ENCODE peak calls at places on chromosomes 16 and 17, in ten cellular contexts. One of them, this sample, is unnamed.

GRCh38 chr17:44830359-44831269 is 527 bp upstream of the GJC1 start:
- DNase-seq in cardiac muscle cell: peak
- DNase-seq in psoas muscle: no peak
- DNase-seq in thoracic aorta: no peak
- DNase-seq in H9: peak
- DNase-seq in fibroblast of lung: peak
- DNase-seq in astrocyte of the spinal cord: peak
- DNase-seq in uterus: peak
- DNase-seq in brain microvascular endothelial cell: no peak
- DNase-seq in fibroblast of pulmonary artery: peak
- DNase-seq in this sample: peak

GRCh38 chr16:49340466-49340865 is 33.1 kb upstream of the C16orf78 start:
- DNase-seq in cardiac muscle cell: no peak
- DNase-seq in psoas muscle: no peak
- DNase-seq in thoracic aorta: no peak
- DNase-seq in H9: no peak
- DNase-seq in fibroblast of lung: no peak
- DNase-seq in astrocyte of the spinal cord: no peak
- DNase-seq in uterus: no peak
- DNase-seq in brain microvascular endothelial cell: no peak
- DNase-seq in fibroblast of pulmonary artery: no peak
- DNase-seq in this sample: no peak

GRCh38 chr17:68352041-68352440 is 60.7 kb downstream of the ARSG start:
- DNase-seq in cardiac muscle cell: no peak
- DNase-seq in psoas muscle: no peak
- DNase-seq in thoracic aorta: no peak
- DNase-seq in H9: no peak
- DNase-seq in fibroblast of lung: no peak
- DNase-seq in astrocyte of the spinal cord: no peak
- DNase-seq in uterus: no peak
- DNase-seq in brain microvascular endothelial cell: no peak
- DNase-seq in fibroblast of pulmonary artery: no peak
- DNase-seq in this sample: no peak

GRCh38 chr16:49352923-49353322 is 20.7 kb upstream of the C16orf78 start:
- DNase-seq in cardiac muscle cell: peak
- DNase-seq in psoas muscle: no peak
- DNase-seq in thoracic aorta: no peak
- DNase-seq in H9: peak
- DNase-seq in fibroblast of lung: no peak
- DNase-seq in astrocyte of the spinal cord: no peak
- DNase-seq in uterus: no peak
- DNase-seq in brain microvascular endothelial cell: no peak
- DNase-seq in fibroblast of pulmonary artery: no peak
- DNase-seq in this sample: no peak

GRCh38 chr17:48143629-48144028 is 36.1 kb downstream of the SNX11 start:
- DNase-seq in cardiac muscle cell: no peak
- DNase-seq in psoas muscle: no peak
- DNase-seq in thoracic aorta: no peak
- DNase-seq in H9: no peak
- DNase-seq in fibroblast of lung: no peak
- DNase-seq in astrocyte of the spinal cord: no peak
- DNase-seq in uterus: no peak
- DNase-seq in brain microvascular endothelial cell: no peak
- DNase-seq in fibroblast of pulmonary artery: no peak
- DNase-seq in this sample: no peak

GRCh38 chr16:27374794-27375499 is 27.0 kb upstream of the IL21R start:
- DNase-seq in cardiac muscle cell: peak
- DNase-seq in psoas muscle: peak
- DNase-seq in thoracic aorta: peak
- DNase-seq in H9: peak
- DNase-seq in fibroblast of lung: peak
- DNase-seq in astrocyte of the spinal cord: peak
- DNase-seq in uterus: peak
- DNase-seq in brain microvascular endothelial cell: peak
- DNase-seq in fibroblast of pulmonary artery: peak
- DNase-seq in this sample: no peak

GRCh38 chr17:81187586-81188490 is 21.8 kb upstream of the AATK start:
- DNase-seq in cardiac muscle cell: no peak
- DNase-seq in psoas muscle: no peak
- DNase-seq in thoracic aorta: no peak
- DNase-seq in H9: no peak
- DNase-seq in fibroblast of lung: no peak
- DNase-seq in astrocyte of the spinal cord: no peak
- DNase-seq in uterus: no peak
- DNase-seq in brain microvascular endothelial cell: no peak
- DNase-seq in fibroblast of pulmonary artery: no peak
- DNase-seq in this sample: no peak

GRCh38 chr16:70158261-70158939 is 15.2 kb upstream of the CLEC18C start:
- DNase-seq in cardiac muscle cell: no peak
- DNase-seq in psoas muscle: no peak
- DNase-seq in thoracic aorta: no peak
- DNase-seq in H9: peak
- DNase-seq in fibroblast of lung: no peak
- DNase-seq in astrocyte of the spinal cord: no peak
- DNase-seq in uterus: no peak
- DNase-seq in brain microvascular endothelial cell: no peak
- DNase-seq in fibroblast of pulmonary artery: no peak
- DNase-seq in this sample: no peak

GRCh38 chr17:7220593-7221280 is 999 bp downstream of the ACADVL start:
- DNase-seq in cardiac muscle cell: peak
- DNase-seq in psoas muscle: peak
- DNase-seq in thoracic aorta: no peak
- DNase-seq in H9: peak
- DNase-seq in fibroblast of lung: peak
- DNase-seq in astrocyte of the spinal cord: peak
- DNase-seq in uterus: no peak
- DNase-seq in brain microvascular endothelial cell: peak
- DNase-seq in fibroblast of pulmonary artery: peak
- DNase-seq in this sample: peak

GRCh38 chr16:57041182-57042156 is 50.9 kb upstream of the CPNE2 start:
- DNase-seq in cardiac muscle cell: no peak
- DNase-seq in psoas muscle: no peak
- DNase-seq in thoracic aorta: no peak
- DNase-seq in H9: no peak
- DNase-seq in fibroblast of lung: peak
- DNase-seq in astrocyte of the spinal cord: no peak
- DNase-seq in uterus: no peak
- DNase-seq in brain microvascular endothelial cell: no peak
- DNase-seq in fibroblast of pulmonary artery: no peak
- DNase-seq in this sample: peak

GRCh38 chr17:21286066-21286770 is 1.7 kb downstream of the MAP2K3 start:
- DNase-seq in cardiac muscle cell: peak
- DNase-seq in psoas muscle: peak
- DNase-seq in thoracic aorta: peak
- DNase-seq in H9: no peak
- DNase-seq in fibroblast of lung: peak
- DNase-seq in astrocyte of the spinal cord: peak
- DNase-seq in uterus: peak
- DNase-seq in brain microvascular endothelial cell: peak
- DNase-seq in fibroblast of pulmonary artery: peak
- DNase-seq in this sample: no peak

GRCh38 chr17:21284319-21285163 is at the start of gene MAP2K3:
- DNase-seq in cardiac muscle cell: peak
- DNase-seq in psoas muscle: peak
- DNase-seq in thoracic aorta: peak
- DNase-seq in H9: peak
- DNase-seq in fibroblast of lung: peak
- DNase-seq in astrocyte of the spinal cord: peak
- DNase-seq in uterus: peak
- DNase-seq in brain microvascular endothelial cell: peak
- DNase-seq in fibroblast of pulmonary artery: peak
- DNase-seq in this sample: peak

GRCh38 chr17:21283482-21284318 is 811 bp upstream of the MAP2K3 start:
- DNase-seq in cardiac muscle cell: peak
- DNase-seq in psoas muscle: no peak
- DNase-seq in thoracic aorta: no peak
- DNase-seq in H9: no peak
- DNase-seq in fibroblast of lung: peak
- DNase-seq in astrocyte of the spinal cord: no peak
- DNase-seq in uterus: no peak
- DNase-seq in brain microvascular endothelial cell: peak
- DNase-seq in fibroblast of pulmonary artery: no peak
- DNase-seq in this sample: no peak

GRCh38 chr17:21286771-21287702 is 2.5 kb downstream of the MAP2K3 start:
- DNase-seq in cardiac muscle cell: no peak
- DNase-seq in psoas muscle: no peak
- DNase-seq in thoracic aorta: no peak
- DNase-seq in H9: no peak
- DNase-seq in fibroblast of lung: no peak
- DNase-seq in astrocyte of the spinal cord: no peak
- DNase-seq in uterus: no peak
- DNase-seq in brain microvascular endothelial cell: no peak
- DNase-seq in fibroblast of pulmonary artery: no peak
- DNase-seq in this sample: peak

GRCh38 chr17:21285164-21286065 is 904 bp downstream of the MAP2K3 start:
- DNase-seq in cardiac muscle cell: peak
- DNase-seq in psoas muscle: no peak
- DNase-seq in thoracic aorta: no peak
- DNase-seq in H9: no peak
- DNase-seq in fibroblast of lung: peak
- DNase-seq in astrocyte of the spinal cord: no peak
- DNase-seq in uterus: no peak
- DNase-seq in brain microvascular endothelial cell: no peak
- DNase-seq in fibroblast of pulmonary artery: peak
- DNase-seq in this sample: no peak
- TF ChIP-seq CTCF in cardiac muscle cell: no peak
- TF ChIP-seq CTCF in psoas muscle: no peak
- TF ChIP-seq CTCF in thoracic aorta: no peak
- TF ChIP-seq CTCF in H9: no peak
- TF ChIP-seq CTCF in fibroblast of lung: no peak
- TF ChIP-seq CTCF in astrocyte of the spinal cord: no peak
- TF ChIP-seq CTCF in uterus: no peak
- TF ChIP-seq CTCF in brain microvascular endothelial cell: peak
- TF ChIP-seq CTCF in fibroblast of pulmonary artery: peak
- TF ChIP-seq CTCF in this sample: no peak

GRCh38 chr17:40363480-40363838 is 1.1 kb downstream of the GJD3 start:
- DNase-seq in cardiac muscle cell: peak
- DNase-seq in psoas muscle: no peak
- DNase-seq in thoracic aorta: no peak
- DNase-seq in H9: no peak
- DNase-seq in fibroblast of lung: no peak
- DNase-seq in astrocyte of the spinal cord: peak
- DNase-seq in uterus: no peak
- DNase-seq in brain microvascular endothelial cell: no peak
- DNase-seq in fibroblast of pulmonary artery: no peak
- DNase-seq in this sample: no peak

GRCh38 chr17:40361925-40362695 is 2.4 kb downstream of the GJD3 start:
- DNase-seq in cardiac muscle cell: no peak
- DNase-seq in psoas muscle: no peak
- DNase-seq in thoracic aorta: no peak
- DNase-seq in H9: no peak
- DNase-seq in fibroblast of lung: no peak
- DNase-seq in astrocyte of the spinal cord: no peak
- DNase-seq in uterus: no peak
- DNase-seq in brain microvascular endothelial cell: no peak
- DNase-seq in fibroblast of pulmonary artery: no peak
- DNase-seq in this sample: no peak

GRCh38 chr17:40364121-40364861 is at the start of gene GJD3:
- DNase-seq in cardiac muscle cell: peak
- DNase-seq in psoas muscle: no peak
- DNase-seq in thoracic aorta: no peak
- DNase-seq in H9: peak
- DNase-seq in fibroblast of lung: peak
- DNase-seq in astrocyte of the spinal cord: no peak
- DNase-seq in uterus: no peak
- DNase-seq in brain microvascular endothelial cell: no peak
- DNase-seq in fibroblast of pulmonary artery: no peak
- DNase-seq in this sample: no peak

GRCh38 chr17:40361063-40361924 is 3.2 kb downstream of the GJD3 start:
- DNase-seq in cardiac muscle cell: no peak
- DNase-seq in psoas muscle: peak
- DNase-seq in thoracic aorta: no peak
- DNase-seq in H9: no peak
- DNase-seq in fibroblast of lung: no peak
- DNase-seq in astrocyte of the spinal cord: no peak
- DNase-seq in uterus: no peak
- DNase-seq in brain microvascular endothelial cell: no peak
- DNase-seq in fibroblast of pulmonary artery: no peak
- DNase-seq in this sample: no peak

DNA sequence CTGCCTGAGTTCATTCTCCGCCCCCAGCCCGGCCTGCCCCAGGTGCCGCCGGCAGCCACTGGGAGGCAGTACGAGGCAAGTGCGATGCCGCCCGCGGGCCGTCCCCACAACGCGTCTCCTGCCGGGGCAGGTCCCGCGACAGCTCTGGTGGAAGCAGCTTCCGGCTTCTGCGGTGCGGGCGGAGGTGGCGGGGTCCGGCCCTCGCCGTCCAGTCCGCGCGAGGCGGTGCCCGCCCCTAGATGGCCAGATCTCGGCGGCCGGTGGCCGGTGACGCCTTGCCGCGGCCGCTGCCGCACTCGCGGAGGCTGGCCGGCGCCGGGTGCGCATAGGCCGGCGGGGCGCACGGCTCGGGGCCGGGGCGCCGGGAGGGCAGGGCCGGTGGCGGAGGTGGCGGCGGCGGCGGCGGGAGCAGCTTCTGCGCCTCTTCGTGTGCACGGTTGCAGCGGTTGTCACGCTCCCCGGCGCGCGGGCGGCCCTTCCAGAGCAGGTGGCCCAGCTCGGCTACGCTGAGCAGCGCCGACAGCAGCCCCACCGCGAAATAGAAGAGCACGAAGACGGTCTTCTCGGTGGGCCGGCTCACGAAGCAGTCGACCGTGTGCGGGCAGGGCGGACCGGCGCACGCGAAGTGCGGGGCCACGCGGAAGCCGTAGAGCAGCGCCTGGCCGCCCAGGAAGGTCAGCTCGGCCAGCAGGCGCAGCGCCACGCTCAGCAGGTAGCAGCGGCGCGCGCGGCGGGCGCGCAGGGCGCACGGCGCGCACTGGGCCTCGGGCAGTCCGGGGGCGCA is 1.6 kb downstream of the GJD3 start:
- DNase-seq in cardiac muscle cell: peak
- DNase-seq in psoas muscle: peak
- DNase-seq in thoracic aorta: no peak
- DNase-seq in H9: peak
- DNase-seq in fibroblast of lung: peak
- DNase-seq in astrocyte of the spinal cord: peak
- DNase-seq in uterus: peak
- DNase-seq in brain microvascular endothelial cell: peak
- DNase-seq in fibroblast of pulmonary artery: peak
- DNase-seq in this sample: peak
- TF ChIP-seq CTCF in cardiac muscle cell: peak
- TF ChIP-seq CTCF in psoas muscle: peak
- TF ChIP-seq CTCF in thoracic aorta: peak
- TF ChIP-seq CTCF in H9: peak
- TF ChIP-seq CTCF in fibroblast of lung: peak
- TF ChIP-seq CTCF in astrocyte of the spinal cord: peak
- TF ChIP-seq CTCF in uterus: peak
- TF ChIP-seq CTCF in brain microvascular endothelial cell: peak
- TF ChIP-seq CTCF in fibroblast of pulmonary artery: peak
- TF ChIP-seq CTCF in this sample: no peak

GRCh38 chr17:39672522-39673334 is 4.5 kb downstream of the PNMT start:
- DNase-seq in cardiac muscle cell: no peak
- DNase-seq in psoas muscle: peak
- DNase-seq in thoracic aorta: no peak
- DNase-seq in H9: no peak
- DNase-seq in fibroblast of lung: no peak
- DNase-seq in astrocyte of the spinal cord: no peak
- DNase-seq in uterus: no peak
- DNase-seq in brain microvascular endothelial cell: no peak
- DNase-seq in fibroblast of pulmonary artery: no peak
- DNase-seq in this sample: no peak
- TF ChIP-seq CTCF in cardiac muscle cell: no peak
- TF ChIP-seq CTCF in psoas muscle: no peak
- TF ChIP-seq CTCF in thoracic aorta: no peak
- TF ChIP-seq CTCF in H9: no peak
- TF ChIP-seq CTCF in fibroblast of lung: no peak
- TF ChIP-seq CTCF in astrocyte of the spinal cord: peak
- TF ChIP-seq CTCF in uterus: no peak
- TF ChIP-seq CTCF in brain microvascular endothelial cell: no peak
- TF ChIP-seq CTCF in fibroblast of pulmonary artery: no peak
- TF ChIP-seq CTCF in this sample: no peak

GRCh38 chr16:8589293-8590160 is 784 bp downstream of the TMEM114 start:
- DNase-seq in cardiac muscle cell: no peak
- DNase-seq in psoas muscle: no peak
- DNase-seq in thoracic aorta: no peak
- DNase-seq in H9: peak
- DNase-seq in fibroblast of lung: no peak
- DNase-seq in astrocyte of the spinal cord: no peak
- DNase-seq in uterus: no peak
- DNase-seq in brain microvascular endothelial cell: no peak
- DNase-seq in fibroblast of pulmonary artery: no peak
- DNase-seq in this sample: no peak
- TF ChIP-seq CTCF in cardiac muscle cell: no peak
- TF ChIP-seq CTCF in psoas muscle: no peak
- TF ChIP-seq CTCF in thoracic aorta: no peak
- TF ChIP-seq CTCF in H9: peak
- TF ChIP-seq CTCF in fibroblast of lung: no peak
- TF ChIP-seq CTCF in astrocyte of the spinal cord: no peak
- TF ChIP-seq CTCF in uterus: no peak
- TF ChIP-seq CTCF in brain microvascular endothelial cell: no peak
- TF ChIP-seq CTCF in fibroblast of pulmonary artery: no peak
- TF ChIP-seq CTCF in this sample: no peak

This sample was measured in activated B cell treated with CpG ODN at 0.5 μM for 24 hours.